ENCODE peak calls at places on chromosomes 6 and 20, in eight cellular contexts. K is HCT116, M is OCI-LY7, O is PC-3, T is GM23338, F is MM.1S, E is SK-N-SH, X is PC-9. H is an unnamed sample. For H3K9me2, the result is how much of the 10 kb centered on the place peaks cover.

GRCh38 chr6:106608080-106608668 is 21.1 kb downstream of the RTN4IP1 start:
- DNase-seq in M (peak), O (peak), E (peak), T (peak), K (peak), F (peak), X (peak), H (peak)

GRCh38 chr6:15769471-15770088 is 106.8 kb upstream of the DTNBP1 start:
- DNase-seq in F (no peak), K (no peak), M (no peak), O (peak), T (no peak), X (no peak), E (no peak), H (no peak)

GRCh38 chr20:14790771-14791517 is 453.5 kb upstream of the FLRT3 start:
- DNase-seq in E (no peak), F (no peak), K (no peak), M (no peak), X (no peak), T (no peak), O (no peak), H (no peak)

GRCh38 chr6:159044899-159045727 is at the start of gene TAGAP:
- DNase-seq in F (peak), M (peak), X (no peak), O (no peak), T (no peak), K (no peak), E (peak), H (peak)

GRCh38 chr6:112330071-112330876 is 16.9 kb upstream of the RFPL4B start:
- DNase-seq in O (peak), K (no peak), T (no peak), E (no peak), M (no peak), X (peak), F (no peak), H (no peak)

GRCh38 chr20:483791-484644 is 21.7 kb upstream of the TBC1D20 start:
- DNase-seq in T (no peak), O (no peak), M (no peak), K (no peak), X (no peak), E (no peak), F (no peak), H (no peak)

GRCh38 chr6:72182337-72183246 is 296.2 kb downstream of the RIMS1 start:
- DNase-seq in T (peak), M (no peak), K (no peak), E (peak), X (peak), F (peak), O (peak), H (peak)

GRCh38 chr6:156980515-156980914 is 203.3 kb downstream of the ARID1B start:
- DNase-seq in E (peak), F (no peak), M (no peak), X (peak), T (no peak), K (no peak), O (peak), H (no peak)

GRCh38 chr20:39152126-39152525 is 190.0 kb downstream of the DHX35 start:
- DNase-seq in E (no peak), K (no peak), X (no peak), F (no peak), M (no peak), T (no peak), O (peak), H (peak)

GRCh38 chr6:170402318-170403040 is 95.9 kb downstream of the FAM120B start:
- DNase-seq in O (no peak), F (no peak), T (no peak), X (no peak), M (no peak), K (no peak), E (no peak), H (no peak)

GRCh38 chr6:10237284-10238043 is 177.4 kb downstream of the TFAP2A start:
- DNase-seq in K (peak), X (peak), E (no peak), M (no peak), T (no peak), F (no peak), O (peak), H (no peak)

GRCh38 chr6:138509371-138509770 is 10.1 kb upstream of the NHSL1 start:
- DNase-seq in K (peak), T (peak), F (peak), O (peak), E (peak), M (peak), X (peak), H (peak)

GRCh38 chr6:132648356-132648755 is 10.6 kb downstream of the TAAR1 start:
- DNase-seq in X (peak), O (peak), K (no peak), F (no peak), M (no peak), T (no peak), E (no peak), H (no peak)

GRCh38 chr20:56442381-56443365 is 25.8 kb upstream of the RTF2 start:
- DNase-seq in E (no peak), T (no peak), O (no peak), K (no peak), M (no peak), X (peak), F (no peak), H (no peak)

GRCh38 chr6:73942581-73942980 is 246.6 kb downstream of the CD109 start:
- DNase-seq in X (peak), K (peak), M (no peak), E (no peak), T (peak), O (peak), F (no peak), H (no peak)

GRCh38 chr6:36131517-36132220 is 1.4 kb downstream of the MAPK13 start:
- DNase-seq in F (peak), O (peak), X (peak), M (peak), K (no peak), E (peak), T (no peak), H (peak)

GRCh38 chr20:4026093-4026601 is 10.8 kb upstream of the RNF24 start:
- DNase-seq in X (no peak), F (no peak), K (no peak), T (peak), O (peak), M (no peak), E (peak), H (peak)

GRCh38 chr6:17015144-17015543 is 86.7 kb upstream of the STMND1 start:
- DNase-seq in X (no peak), F (peak), T (no peak), O (peak), K (no peak), E (no peak), M (no peak), H (no peak)

DNA sequence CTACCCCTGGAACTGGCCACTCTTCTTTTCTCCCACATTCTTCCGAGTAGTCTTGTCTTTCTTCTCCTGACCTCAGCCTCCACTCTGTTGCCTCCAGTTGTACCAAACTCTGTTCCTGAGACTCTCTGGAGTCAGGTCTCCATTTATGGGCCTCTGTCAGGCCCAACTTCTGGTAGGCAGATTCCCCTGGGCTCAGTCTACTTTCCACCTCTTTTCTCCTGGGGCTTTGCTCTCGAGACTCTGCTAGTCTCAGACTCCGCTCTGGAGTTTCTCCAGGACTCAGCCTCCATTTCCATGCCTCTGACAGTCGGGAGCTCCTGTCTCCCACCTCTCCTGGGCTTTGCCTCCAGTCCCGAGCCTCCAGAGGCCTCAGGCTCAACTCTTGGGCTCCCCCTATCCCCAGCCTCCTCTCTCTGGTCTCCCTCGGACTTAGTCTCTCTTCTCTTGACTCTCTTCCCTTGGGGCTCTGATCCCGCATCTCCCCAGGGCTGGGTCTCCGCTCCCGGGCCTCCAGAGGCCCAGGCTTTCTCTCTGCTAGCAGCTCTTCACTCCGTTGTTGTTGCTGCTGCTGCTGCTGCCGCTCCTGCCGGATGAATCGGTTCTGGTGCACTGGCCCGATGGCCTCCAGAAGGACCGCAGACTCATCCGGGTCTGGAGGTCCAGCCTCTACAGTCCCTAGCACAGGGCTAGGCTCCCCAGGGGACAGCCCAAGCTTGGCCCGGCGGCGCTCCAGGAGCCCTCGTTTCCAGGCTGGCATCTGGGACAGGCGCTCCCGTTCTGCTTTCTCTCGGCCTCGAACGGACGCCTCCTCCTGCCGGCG is 1.1 kb downstream of the PPP1R18 start:
- DNase-seq in F (peak), M (peak), T (peak), E (no peak), K (no peak), X (no peak), O (no peak), H (no peak)
- H3K9me2 ChIP-seq in F (under half), M (under half), T (under half), E (under half), K (under half), X (under half), O (under half), H (under half)

DNA sequence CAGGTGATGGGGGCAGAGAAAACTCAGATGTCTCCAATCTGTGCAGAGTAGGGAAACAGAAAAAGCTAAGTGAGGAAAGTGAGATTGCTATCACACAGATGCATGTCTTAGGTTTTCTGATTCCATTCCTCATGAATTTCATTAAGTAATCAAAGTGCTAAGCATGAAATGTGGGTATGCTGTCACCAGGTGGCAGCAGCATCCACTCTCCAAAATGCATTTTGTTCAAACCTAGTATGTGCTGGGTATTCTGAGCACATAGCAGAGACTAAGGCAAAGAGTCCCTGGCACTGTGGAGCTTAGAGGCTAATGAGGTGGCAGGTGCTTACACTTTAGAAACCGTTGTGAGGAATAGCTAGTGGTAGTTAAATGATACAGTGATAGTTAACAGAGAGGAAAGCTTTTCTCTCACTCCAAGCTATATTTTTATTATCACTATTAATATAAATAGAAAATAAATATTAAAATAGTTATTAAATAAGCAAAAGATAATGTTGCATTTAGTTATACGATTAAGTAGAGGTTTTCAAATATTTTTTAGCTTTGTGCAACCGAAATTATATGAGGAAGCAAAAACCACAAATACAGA is 179.5 kb downstream of the CDH26 start:
- DNase-seq in T (peak), X (no peak), O (peak), F (peak), K (peak), M (peak), E (no peak), H (no peak)
- H3K4me3 ChIP-seq in T (no peak), X (no peak), O (no peak), F (peak), K (no peak), M (peak), E (no peak), H (no peak)

GRCh38 chr6:68978411-68978810 is 343.3 kb downstream of the ADGRB3 start:
- DNase-seq in F (no peak), E (no peak), X (no peak), O (no peak), M (no peak), T (no peak), K (no peak), H (no peak)

GRCh38 chr6:68975064-68975463 is 340.0 kb downstream of the ADGRB3 start:
- DNase-seq in K (no peak), T (peak), O (no peak), M (no peak), E (peak), F (no peak), X (no peak), H (peak)

DNA sequence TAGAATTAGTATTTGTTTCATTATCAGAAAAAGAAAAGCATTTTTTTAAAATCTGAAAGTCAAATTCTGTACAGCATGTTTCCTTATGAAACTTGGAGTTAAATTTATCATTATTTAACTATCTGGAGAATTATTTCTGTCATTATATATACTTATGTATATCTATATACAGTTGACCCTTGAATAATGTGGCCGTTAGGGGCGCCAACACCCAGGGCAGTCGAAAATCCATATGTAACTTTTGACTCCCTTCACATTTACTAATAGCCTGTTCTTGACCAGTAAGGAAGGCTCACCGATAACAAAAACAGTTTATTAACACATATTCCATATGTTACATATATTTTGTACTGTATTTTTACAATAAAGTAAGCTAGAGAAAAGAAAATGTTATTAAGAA is 341.2 kb downstream of the ADGRB3 start:
- DNase-seq in X (no peak), K (no peak), M (no peak), T (peak), E (no peak), O (peak), F (no peak), H (no peak)
- TF ChIP-seq CTCF in X (peak), K (no peak), M (peak), T (peak), E (peak), O (peak), F (peak), H (no peak)

GRCh38 chr6:131061771-131062160 is 1.3 kb downstream of the EPB41L2 start:
- DNase-seq in E (no peak), F (no peak), O (no peak), T (no peak), X (no peak), M (peak), K (no peak), H (no peak)
- H3K9me2 ChIP-seq in E (under half), F (under half), O (under half), T (under half), X (under half), M (under half), K (under half), H (under half)